ENCODE peak calls at places on chromosomes 3 and 15, in six cellular contexts. J, S, U, T, V and P are unnamed samples.

GRCh38 chr3:151796105-151796705 is 17.7 kb upstream of the AADAC start:
- DNase-seq in J (no peak), U (no peak), S (no peak), T (no peak), V (no peak), P (no peak)

GRCh38 chr3:141979050-141979671 is 102.7 kb downstream of the ATP1B3 start:
- DNase-seq in U (no peak), V (no peak), J (no peak), S (no peak), T (no peak), P (no peak)

GRCh38 chr3:177835008-177835407 is 637.7 kb upstream of the TBL1XR1 start:
- DNase-seq in T (no peak), J (no peak), V (no peak), U (no peak), S (no peak), P (peak)

GRCh38 chr3:61685755-61686154 is 124.4 kb downstream of the PTPRG start:
- DNase-seq in V (no peak), S (no peak), J (no peak), T (no peak), U (no peak), P (no peak)

GRCh38 chr3:122890077-122890484 is 95.2 kb downstream of the SLC49A4 start:
- DNase-seq in T (no peak), V (peak), J (peak), U (no peak), S (no peak), P (no peak)

GRCh38 chr15:38474155-38474757 is 20.3 kb downstream of the FAM98B start:
- DNase-seq in S (no peak), T (no peak), V (no peak), U (no peak), J (peak), P (no peak)

GRCh38 chr3:123650101-123650500 is 65.2 kb upstream of the HACD2 start:
- DNase-seq in V (no peak), T (no peak), U (no peak), S (no peak), J (no peak), P (no peak)

GRCh38 chr3:139520028-139520737 is 19.4 kb downstream of the RBP1 start:
- DNase-seq in U (no peak), J (peak), T (no peak), S (no peak), V (no peak), P (no peak)

GRCh38 chr3:152149832-152150231 is 118.9 kb upstream of the MBNL1 start:
- DNase-seq in U (no peak), S (no peak), V (no peak), T (no peak), J (no peak), P (no peak)

GRCh38 chr3:64977308-64978100 is 289.7 kb upstream of the ADAMTS9 start:
- DNase-seq in T (no peak), J (no peak), U (no peak), V (no peak), S (no peak), P (no peak)

GRCh38 chr3:72628065-72628464 is 220.2 kb downstream of the SHQ1 start:
- DNase-seq in T (no peak), S (no peak), V (no peak), U (no peak), J (no peak), P (no peak)

GRCh38 chr15:61474796-61475195 is 245.7 kb upstream of the RORA start:
- DNase-seq in J (no peak), S (no peak), U (no peak), V (no peak), T (no peak), P (no peak)

GRCh38 chr3:58063424-58063823 is 55.2 kb downstream of the FLNB start:
- DNase-seq in U (no peak), V (no peak), T (no peak), S (no peak), J (no peak), P (no peak)